ENCODE peak calls at places on chromosomes 3 and 15, in six cellular contexts. One of them, this sample, is unnamed. For H3K4me1, the result is how much of the 10 kb centered on the place peaks cover.

GRCh38 chr3:37115451-37115850 is 58.9 kb downstream of the LRRFIP2 start:
- DNase-seq in K562: no peak
- DNase-seq in HepG2: no peak
- DNase-seq in H1: no peak
- DNase-seq in HCT116: no peak
- DNase-seq in GM12878: no peak
- DNase-seq in this sample: no peak

GRCh38 chr3:24060055-24060454 is 115.0 kb downstream of the NR1D2 start:
- DNase-seq in HCT116: no peak
- DNase-seq in GM12878: no peak
- DNase-seq in HepG2: no peak
- DNase-seq in K562: no peak
- DNase-seq in H1: no peak
- DNase-seq in this sample: peak

GRCh38 chr15:47682661-47683060 is 34.6 kb upstream of the SEMA6D start:
- DNase-seq in H1: no peak
- DNase-seq in HepG2: no peak
- DNase-seq in K562: no peak
- DNase-seq in HCT116: no peak
- DNase-seq in GM12878: no peak
- DNase-seq in this sample: no peak

GRCh38 chr15:43144512-43144911 is 11.1 kb downstream of the TMEM62 start:
- DNase-seq in GM12878: no peak
- DNase-seq in K562: no peak
- DNase-seq in HCT116: no peak
- DNase-seq in HepG2: no peak
- DNase-seq in H1: no peak
- DNase-seq in this sample: no peak

GRCh38 chr3:178059836-178060235 is 476.4 kb upstream of the KCNMB2 start:
- DNase-seq in HCT116: no peak
- DNase-seq in H1: no peak
- DNase-seq in HepG2: no peak
- DNase-seq in GM12878: no peak
- DNase-seq in K562: no peak
- DNase-seq in this sample: no peak

GRCh38 chr15:72110355-72110754 is 7.6 kb downstream of the MYO9A start:
- DNase-seq in HCT116: no peak
- DNase-seq in GM12878: no peak
- DNase-seq in K562: no peak
- DNase-seq in H1: no peak
- DNase-seq in HepG2: peak
- DNase-seq in this sample: no peak

GRCh38 chr3:4036046-4036445 is 236.8 kb downstream of the LRRN1 start:
- DNase-seq in K562: no peak
- DNase-seq in GM12878: no peak
- DNase-seq in HepG2: no peak
- DNase-seq in HCT116: no peak
- DNase-seq in H1: no peak
- DNase-seq in this sample: no peak

GRCh38 chr15:89860446-89860845 is 33.3 kb downstream of the AP3S2 start:
- DNase-seq in K562: no peak
- DNase-seq in GM12878: no peak
- DNase-seq in HepG2: no peak
- DNase-seq in H1: no peak
- DNase-seq in HCT116: no peak
- DNase-seq in this sample: no peak

GRCh38 chr3:143329567-143330164 is 210.1 kb downstream of the CHST2 start:
- DNase-seq in HCT116: no peak
- DNase-seq in H1: no peak
- DNase-seq in GM12878: no peak
- DNase-seq in HepG2: peak
- DNase-seq in K562: no peak
- DNase-seq in this sample: no peak

GRCh38 chr3:174431717-174432116 is 427.4 kb upstream of the NAALADL2 start:
- DNase-seq in K562: no peak
- DNase-seq in HepG2: no peak
- DNase-seq in HCT116: no peak
- DNase-seq in GM12878: no peak
- DNase-seq in H1: no peak
- DNase-seq in this sample: no peak

GRCh38 chr3:160580938-160581337 is 15.6 kb upstream of the KPNA4 start:
- DNase-seq in H1: no peak
- DNase-seq in HCT116: no peak
- DNase-seq in HepG2: no peak
- DNase-seq in K562: no peak
- DNase-seq in GM12878: no peak
- DNase-seq in this sample: no peak

GRCh38 chr15:31236184-31237041 is 90.2 kb upstream of the KLF13 start:
- DNase-seq in GM12878: no peak
- DNase-seq in H1: no peak
- DNase-seq in K562: peak
- DNase-seq in HepG2: peak
- DNase-seq in HCT116: no peak
- DNase-seq in this sample: peak

GRCh38 chr3:4493931-4494806 is 1.0 kb downstream of the ITPR1 start:
- DNase-seq in HCT116: no peak
- DNase-seq in HepG2: no peak
- DNase-seq in GM12878: no peak
- DNase-seq in K562: peak
- DNase-seq in H1: no peak
- DNase-seq in this sample: no peak

GRCh38 chr3:9838856-9839255 is 5.0 kb downstream of the RPUSD3 start:
- DNase-seq in HepG2: no peak
- DNase-seq in GM12878: no peak
- DNase-seq in H1: no peak
- DNase-seq in K562: no peak
- DNase-seq in HCT116: no peak
- DNase-seq in this sample: no peak

GRCh38 chr15:58535337-58535736 is 103.5 kb downstream of the LIPC start:
- DNase-seq in HepG2: no peak
- DNase-seq in K562: no peak
- DNase-seq in GM12878: no peak
- DNase-seq in H1: no peak
- DNase-seq in HCT116: no peak
- DNase-seq in this sample: no peak

GRCh38 chr3:61824553-61825135 is 263.3 kb downstream of the PTPRG start:
- DNase-seq in HepG2: peak
- DNase-seq in GM12878: no peak
- DNase-seq in K562: no peak
- DNase-seq in H1: no peak
- DNase-seq in HCT116: no peak
- DNase-seq in this sample: no peak

GRCh38 chr3:77467702-77468407 is 428.0 kb downstream of the ROBO2 start:
- DNase-seq in K562: no peak
- DNase-seq in GM12878: no peak
- DNase-seq in HCT116: no peak
- DNase-seq in HepG2: no peak
- DNase-seq in H1: no peak
- DNase-seq in this sample: no peak

GRCh38 chr3:113183748-113184661 is 27.4 kb upstream of the BOC start:
- DNase-seq in HepG2: no peak
- DNase-seq in K562: no peak
- DNase-seq in HCT116: no peak
- DNase-seq in H1: no peak
- DNase-seq in GM12878: no peak
- DNase-seq in this sample: no peak

GRCh38 chr3:24454393-24454792 is 40.3 kb downstream of the THRB start:
- DNase-seq in GM12878: no peak
- DNase-seq in HepG2: no peak
- DNase-seq in HCT116: no peak
- DNase-seq in K562: no peak
- DNase-seq in H1: no peak
- DNase-seq in this sample: no peak

GRCh38 chr3:150077581-150078247 is 107.0 kb upstream of the PFN2 start:
- DNase-seq in HepG2: no peak
- DNase-seq in H1: no peak
- DNase-seq in HCT116: no peak
- DNase-seq in K562: peak
- DNase-seq in GM12878: no peak
- DNase-seq in this sample: no peak

GRCh38 chr15:99755692-99756409 is 22.6 kb upstream of the LYSMD4 start:
- DNase-seq in GM12878: peak
- DNase-seq in HCT116: peak
- DNase-seq in K562: peak
- DNase-seq in HepG2: peak
- DNase-seq in H1: peak
- DNase-seq in this sample: peak

GRCh38 chr3:22952860-22953259 is 250.3 kb upstream of the UBE2E2 start:
- DNase-seq in HCT116: no peak
- DNase-seq in K562: no peak
- DNase-seq in GM12878: no peak
- DNase-seq in H1: no peak
- DNase-seq in HepG2: no peak
- DNase-seq in this sample: no peak

GRCh38 chr3:46866720-46867549 is 3.7 kb upstream of the MYL3 start:
- DNase-seq in HepG2: peak
- DNase-seq in H1: peak
- DNase-seq in HCT116: no peak
- DNase-seq in K562: peak
- DNase-seq in GM12878: no peak
- DNase-seq in this sample: no peak

GRCh38 chr15:60012695-60013094 is 8.6 kb downstream of the FOXB1 start:
- DNase-seq in HCT116: no peak
- DNase-seq in HepG2: no peak
- DNase-seq in GM12878: no peak
- DNase-seq in H1: no peak
- DNase-seq in K562: no peak
- DNase-seq in this sample: no peak
- H3K4me1 ChIP-seq in HCT116: under half
- H3K4me1 ChIP-seq in HepG2: under half
- H3K4me1 ChIP-seq in GM12878: under half
- H3K4me1 ChIP-seq in H1: under half
- H3K4me1 ChIP-seq in K562: under half
- H3K4me1 ChIP-seq in this sample: under half

GRCh38 chr15:33730815-33731214 is 237.5 kb upstream of the CHRM5 start:
- DNase-seq in K562: no peak
- DNase-seq in GM12878: no peak
- DNase-seq in HepG2: no peak
- DNase-seq in HCT116: no peak
- DNase-seq in H1: no peak
- DNase-seq in this sample: no peak

GRCh38 chr15:33735637-33736247 is 232.6 kb upstream of the CHRM5 start:
- DNase-seq in HCT116: peak
- DNase-seq in HepG2: peak
- DNase-seq in GM12878: no peak
- DNase-seq in H1: no peak
- DNase-seq in K562: peak
- DNase-seq in this sample: peak

GRCh38 chr15:33737687-33738606 is 230.3 kb upstream of the CHRM5 start:
- DNase-seq in GM12878: no peak
- DNase-seq in K562: peak
- DNase-seq in HepG2: peak
- DNase-seq in H1: peak
- DNase-seq in HCT116: peak
- DNase-seq in this sample: peak

GRCh38 chr15:33738941-33739664 is 229.2 kb upstream of the CHRM5 start:
- DNase-seq in K562: no peak
- DNase-seq in HepG2: no peak
- DNase-seq in GM12878: no peak
- DNase-seq in H1: no peak
- DNase-seq in HCT116: no peak
- DNase-seq in this sample: no peak

DNA sequence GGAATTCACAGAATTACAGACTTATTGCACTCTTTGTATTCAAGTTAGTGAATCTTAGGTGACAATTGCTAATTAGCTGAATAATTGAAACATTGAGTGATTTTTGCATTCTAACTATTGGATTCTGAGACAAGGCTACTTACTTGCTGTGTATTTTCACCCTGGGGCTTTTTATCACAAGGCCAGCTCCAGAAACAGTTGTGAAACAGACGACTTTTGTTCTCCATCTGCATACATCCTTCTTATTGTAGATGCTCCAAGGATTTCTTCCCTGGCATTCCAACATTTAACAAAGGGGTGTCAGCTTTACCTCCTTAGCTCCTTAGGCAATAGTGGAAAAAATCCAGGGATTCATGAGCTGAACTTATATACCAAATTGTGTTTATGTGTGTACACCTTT is 233.2 kb upstream of the CHRM5 start:
- DNase-seq in GM12878: no peak
- DNase-seq in K562: no peak
- DNase-seq in HCT116: no peak
- DNase-seq in HepG2: no peak
- DNase-seq in H1: no peak
- DNase-seq in this sample: no peak
- TF ChIP-seq ZNF274 in GM12878: no peak
- TF ChIP-seq ZNF274 in K562: no peak
- TF ChIP-seq ZNF274 in HCT116: no peak
- TF ChIP-seq ZNF274 in HepG2: no peak
- TF ChIP-seq ZNF274 in H1: no peak
- TF ChIP-seq ZNF274 in this sample: no peak

GRCh38 chr15:75051711-75052110 is 28.3 kb downstream of the PPCDC start:
- DNase-seq in H1: no peak
- DNase-seq in HepG2: no peak
- DNase-seq in HCT116: no peak
- DNase-seq in K562: no peak
- DNase-seq in GM12878: no peak
- DNase-seq in this sample: no peak

GRCh38 chr15:75051161-75051560 is 27.8 kb downstream of the PPCDC start:
- DNase-seq in HepG2: no peak
- DNase-seq in GM12878: no peak
- DNase-seq in K562: no peak
- DNase-seq in HCT116: no peak
- DNase-seq in H1: no peak
- DNase-seq in this sample: no peak

GRCh38 chr15:75048394-75048793 is 25.0 kb downstream of the PPCDC start:
- DNase-seq in HCT116: no peak
- DNase-seq in GM12878: no peak
- DNase-seq in HepG2: no peak
- DNase-seq in H1: no peak
- DNase-seq in K562: no peak
- DNase-seq in this sample: no peak

GRCh38 chr15:75049392-75049791 is 26.0 kb downstream of the PPCDC start:
- DNase-seq in H1: no peak
- DNase-seq in HCT116: no peak
- DNase-seq in HepG2: no peak
- DNase-seq in GM12878: no peak
- DNase-seq in K562: no peak
- DNase-seq in this sample: no peak

DNA sequence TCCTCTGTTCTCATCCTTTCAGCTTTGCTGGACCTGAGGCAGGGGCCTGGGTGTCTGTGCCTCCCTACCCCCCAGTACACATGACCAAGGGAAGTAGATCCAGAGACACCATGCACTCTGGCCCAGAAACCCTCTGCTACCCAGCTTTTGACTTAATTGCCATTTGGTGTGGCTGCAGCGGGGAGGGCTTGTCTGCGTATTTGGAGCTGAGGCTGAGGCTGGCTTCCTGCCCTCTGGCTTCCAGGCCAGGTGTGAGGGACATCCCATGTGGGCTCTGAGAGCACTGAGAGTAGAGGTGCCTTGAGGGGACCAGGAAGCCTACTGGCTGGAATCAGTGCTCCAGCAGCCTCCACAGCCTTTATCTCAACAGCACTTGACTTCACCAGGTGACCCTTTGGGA is 26.9 kb downstream of the PPCDC start:
- DNase-seq in H1: no peak
- DNase-seq in K562: no peak
- DNase-seq in HepG2: no peak
- DNase-seq in GM12878: no peak
- DNase-seq in HCT116: no peak
- DNase-seq in this sample: no peak
- TF ChIP-seq YY1 in H1: no peak
- TF ChIP-seq YY1 in K562: no peak
- TF ChIP-seq YY1 in HepG2: no peak
- TF ChIP-seq YY1 in GM12878: no peak
- TF ChIP-seq YY1 in HCT116: no peak
- TF ChIP-seq YY1 in this sample: no peak

GRCh38 chr15:92418864-92419263 is 25.2 kb downstream of the ST8SIA2 start:
- DNase-seq in HepG2: no peak
- DNase-seq in GM12878: no peak
- DNase-seq in K562: no peak
- DNase-seq in HCT116: no peak
- DNase-seq in H1: no peak
- DNase-seq in this sample: no peak
- H3K4me1 ChIP-seq in HepG2: under half
- H3K4me1 ChIP-seq in GM12878: under half
- H3K4me1 ChIP-seq in K562: under half
- H3K4me1 ChIP-seq in HCT116: under half
- H3K4me1 ChIP-seq in H1: under half
- H3K4me1 ChIP-seq in this sample: under half

This sample was measured in NT2/D1.